ENCODE peak calls at places on chromosomes 6 and 20, in nine cellular contexts. J is astrocyte of the spinal cord, P is transverse colon, Y is endodermal cell, M is upper lobe of right lung, D is PC-9, F is prostate gland, S is A673, E is H7. G is an unnamed sample.

GRCh38 chr6:299050-299980 is 7.0 kb downstream of the DUSP22 start:
- DNase-seq in J (no peak), P (no peak), D (no peak), Y (no peak), F (no peak), E (no peak), M (no peak), S (no peak), G (no peak)

GRCh38 chr6:99013145-99013544 is 65.4 kb upstream of the FBXL4 start:
- DNase-seq in M (no peak), F (no peak), E (no peak), J (peak), P (no peak), D (peak), Y (no peak), S (peak), G (no peak)

GRCh38 chr6:112026933-112027332 is 27.0 kb upstream of the CCN6 start:
- DNase-seq in Y (no peak), P (no peak), F (no peak), J (no peak), D (no peak), S (no peak), M (no peak), E (no peak), G (no peak)

GRCh38 chr6:143811492-143812157 is 31.5 kb upstream of the LTV1 start:
- DNase-seq in P (no peak), E (no peak), D (no peak), S (no peak), Y (no peak), F (no peak), M (no peak), J (no peak), G (no peak)

GRCh38 chr6:8131265-8131897 is 29.0 kb upstream of the EEF1E1 start:
- DNase-seq in Y (peak), P (peak), J (peak), F (peak), S (peak), M (no peak), D (peak), E (peak), G (peak)

GRCh38 chr6:159250633-159251032 is 81.4 kb downstream of the FNDC1 start:
- DNase-seq in M (no peak), D (no peak), Y (no peak), S (no peak), J (no peak), E (no peak), P (no peak), F (no peak), G (no peak)

GRCh38 chr6:161029195-161029809 is 37.7 kb downstream of the MAP3K4 start:
- DNase-seq in Y (no peak), S (no peak), P (no peak), E (no peak), J (peak), M (no peak), F (no peak), D (no peak), G (no peak)

GRCh38 chr6:21596379-21597242 is 3.1 kb downstream of the SOX4 start:
- DNase-seq in E (peak), D (peak), S (peak), P (peak), M (peak), Y (peak), J (peak), F (peak), G (no peak)

GRCh38 chr6:31122803-31123706 is 2.8 kb upstream of the CDSN start:
- DNase-seq in Y (no peak), D (no peak), J (peak), M (peak), P (no peak), E (peak), S (no peak), F (peak), G (peak)

GRCh38 chr20:1185316-1185741 is 548 bp upstream of the TMEM74B start:
- DNase-seq in P (no peak), F (no peak), M (no peak), Y (no peak), D (no peak), J (no peak), E (peak), S (no peak), G (no peak)

GRCh38 chr20:64143018-64143801 is 21.0 kb upstream of the MYT1 start:
- DNase-seq in F (no peak), M (peak), D (no peak), E (peak), J (no peak), P (no peak), Y (no peak), S (no peak), G (no peak)

GRCh38 chr6:10510592-10511367 is 10.4 kb upstream of the GCNT2 start:
- DNase-seq in E (peak), Y (peak), F (peak), S (peak), D (no peak), P (peak), J (peak), M (peak), G (peak)

GRCh38 chr6:85641916-85642773 is 541 bp downstream of the SYNCRIP start:
- DNase-seq in J (peak), F (peak), P (peak), M (peak), E (peak), Y (peak), D (no peak), S (peak), G (no peak)

GRCh38 chr6:107636486-107636885 is 146.6 kb downstream of the SOBP start:
- DNase-seq in D (no peak), J (no peak), E (peak), M (no peak), F (no peak), P (no peak), Y (no peak), S (no peak), G (no peak)

GRCh38 chr6:37365791-37366190 is 12.0 kb downstream of the RNF8 start:
- DNase-seq in Y (no peak), J (peak), E (no peak), M (no peak), P (no peak), F (no peak), S (peak), D (no peak), G (no peak)

GRCh38 chr6:31462964-31463940 is 34.7 kb upstream of the MICB start:
- DNase-seq in E (peak), F (peak), M (peak), S (peak), D (peak), J (peak), P (peak), Y (peak), G (peak)

GRCh38 chr6:118325220-118325860 is 222.8 kb upstream of the PLN start:
- DNase-seq in P (no peak), J (peak), F (no peak), D (no peak), S (no peak), E (no peak), Y (no peak), M (no peak), G (no peak)

GRCh38 chr6:89297695-89298351 is 17.3 kb downstream of the GABRR2 start:
- DNase-seq in F (peak), M (no peak), J (peak), S (peak), Y (no peak), E (peak), P (peak), D (peak), G (no peak)

GRCh38 chr6:155890409-155890808 is 434.8 kb upstream of the NOX3 start:
- DNase-seq in D (no peak), J (no peak), M (no peak), S (no peak), P (no peak), F (no peak), E (no peak), Y (no peak), G (no peak)

GRCh38 chr20:48673485-48673884 is 154.3 kb downstream of the PREX1 start:
- DNase-seq in S (no peak), E (no peak), F (no peak), D (no peak), M (no peak), P (no peak), J (no peak), Y (no peak), G (no peak)

GRCh38 chr20:48669946-48670630 is 157.7 kb downstream of the PREX1 start:
- DNase-seq in Y (no peak), J (no peak), D (no peak), M (no peak), F (no peak), P (no peak), E (no peak), S (no peak), G (no peak)

GRCh38 chr20:48672324-48672723 is 155.5 kb downstream of the PREX1 start:
- DNase-seq in J (no peak), E (no peak), M (no peak), P (no peak), S (no peak), F (no peak), Y (no peak), D (no peak), G (no peak)

GRCh38 chr20:48668451-48668946 is 159.3 kb downstream of the PREX1 start:
- DNase-seq in S (no peak), M (no peak), E (peak), F (no peak), D (no peak), J (peak), P (no peak), Y (no peak), G (no peak)

DNA sequence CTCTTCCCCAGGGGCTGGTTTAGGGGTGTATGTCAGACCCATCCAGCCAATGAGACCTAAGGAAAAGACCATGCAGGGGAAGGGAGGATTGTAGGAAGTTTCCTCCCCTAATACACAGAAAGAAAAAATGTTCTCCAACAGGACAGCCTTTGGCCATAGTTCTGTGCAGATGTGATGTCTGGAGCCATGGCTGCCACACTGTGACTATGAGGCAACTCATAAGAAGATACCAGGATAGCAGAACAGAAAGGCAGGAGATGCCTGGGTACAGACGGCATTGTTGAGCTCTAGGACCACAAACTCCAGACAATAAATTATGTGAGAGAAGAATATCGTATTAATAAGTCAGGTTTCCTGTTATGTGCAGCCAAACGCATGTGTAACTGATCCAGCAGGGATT is 156.7 kb downstream of the PREX1 start:
- DNase-seq in E (no peak), Y (no peak), P (no peak), M (no peak), F (no peak), S (no peak), D (no peak), J (no peak), G (no peak)
- H3K4me3 ChIP-seq in E (no peak), Y (no peak), P (no peak), M (no peak), F (no peak), S (no peak), D (no peak), J (no peak), G (no peak)

GRCh38 chr20:58667975-58668374 is 16.9 kb downstream of the STX16 start:
- DNase-seq in F (no peak), D (no peak), J (no peak), S (no peak), P (no peak), E (no peak), Y (peak), M (no peak), G (no peak)

GRCh38 chr20:58669287-58670006 is 18.4 kb downstream of the STX16 start:
- DNase-seq in E (peak), P (no peak), Y (peak), S (no peak), J (no peak), M (peak), F (no peak), D (no peak), G (no peak)

GRCh38 chr20:58670659-58671058 is 19.6 kb downstream of the STX16 start:
- DNase-seq in M (no peak), E (peak), Y (no peak), P (no peak), J (no peak), F (no peak), S (no peak), D (no peak), G (no peak)

GRCh38 chr20:58670097-58670496 is 19.0 kb downstream of the STX16 start:
- DNase-seq in S (no peak), P (no peak), Y (no peak), M (no peak), F (no peak), J (no peak), D (no peak), E (no peak), G (no peak)

GRCh38 chr20:58668901-58669286 is 17.8 kb downstream of the STX16 start:
- DNase-seq in P (no peak), M (no peak), D (no peak), J (no peak), E (no peak), F (no peak), Y (no peak), S (no peak), G (no peak)
- H3K4me3 ChIP-seq in P (no peak), M (no peak), D (no peak), J (no peak), E (no peak), F (no peak), Y (no peak), S (no peak), G (no peak)

GRCh38 chr6:127341471-127342202 is 1.8 kb downstream of the ECHDC1 start:
- DNase-seq in S (no peak), F (no peak), J (no peak), D (no peak), E (no peak), Y (no peak), M (no peak), P (no peak), G (no peak)
- H3K4me3 ChIP-seq in S (peak), F (peak), J (peak), D (peak), E (peak), Y (peak), M (peak), P (peak), G (no peak)

DNA sequence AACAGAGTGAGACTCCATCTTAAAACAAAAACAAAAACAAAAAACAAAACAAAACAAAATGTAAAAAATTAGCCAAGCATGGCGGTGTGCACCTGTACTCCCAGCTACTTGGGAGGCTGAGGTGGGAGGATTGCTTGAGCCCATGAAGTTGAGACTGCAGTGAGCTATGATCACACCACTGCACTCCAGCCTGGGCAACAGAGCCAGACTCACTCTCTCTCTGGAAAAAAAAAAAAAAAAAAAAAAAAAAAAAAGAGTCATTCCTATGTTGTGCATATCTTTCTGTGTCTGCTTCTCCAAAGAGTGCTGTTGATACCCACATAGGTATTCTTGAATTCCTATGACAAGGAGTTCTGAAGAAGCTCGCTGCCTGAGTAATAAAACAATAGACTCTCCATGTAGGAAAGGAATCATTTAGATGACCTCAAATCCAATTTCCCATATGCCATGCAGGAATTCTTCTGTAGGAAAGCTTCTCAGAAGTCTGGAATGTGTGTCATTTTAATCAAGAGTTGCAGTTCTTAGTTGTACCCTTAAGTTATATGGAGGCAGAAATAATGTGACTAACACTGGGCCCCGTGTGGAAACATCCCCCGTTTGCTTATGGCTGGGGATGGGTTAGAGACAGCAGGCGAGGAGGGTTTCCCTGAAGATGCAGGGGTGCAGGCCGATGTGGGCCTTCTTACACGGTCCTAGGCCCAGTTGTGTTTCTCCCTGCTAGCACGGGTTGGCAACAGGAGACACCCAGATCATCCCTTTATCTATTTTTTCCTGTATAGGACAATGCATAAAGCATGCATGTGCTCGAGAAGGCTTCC is 79.4 kb downstream of the ZDHHC14 start:
- DNase-seq in J (no peak), E (no peak), Y (no peak), P (no peak), F (no peak), S (no peak), D (no peak), M (no peak), G (no peak)
- H3K4me3 ChIP-seq in J (no peak), E (no peak), Y (no peak), P (no peak), F (no peak), S (no peak), D (no peak), M (no peak), G (no peak)

DNA sequence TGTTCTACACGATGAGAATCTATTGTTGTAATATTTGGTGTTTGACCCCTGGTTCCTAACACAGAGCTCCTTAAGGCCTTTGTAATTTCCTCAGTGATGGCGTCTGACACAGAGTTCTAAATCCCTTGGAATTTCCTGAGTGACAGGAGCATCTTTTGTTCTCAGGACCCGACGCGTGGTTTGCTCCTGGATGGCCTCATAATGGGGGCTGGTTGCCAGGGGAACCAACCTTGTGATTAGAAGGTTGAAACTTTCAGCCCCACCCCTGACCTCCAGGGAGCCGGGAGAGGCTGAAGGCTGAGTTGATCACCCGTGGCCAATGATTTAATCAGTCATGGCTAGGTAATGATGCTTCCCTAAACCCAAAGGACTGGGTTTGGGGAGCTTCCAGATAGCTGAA is 20.5 kb upstream of the ZNF133 start:
- DNase-seq in M (no peak), S (peak), Y (peak), F (no peak), P (no peak), D (no peak), E (peak), J (no peak), G (no peak)
- H3K4me3 ChIP-seq in M (no peak), S (no peak), Y (no peak), F (no peak), P (no peak), D (no peak), E (no peak), J (no peak), G (no peak)

GRCh38 chr6:1311400-1312192 is at the start of gene FOXQ1:
- DNase-seq in E (peak), F (peak), P (peak), D (peak), M (peak), S (peak), Y (peak), J (peak), G (no peak)

GRCh38 chr6:1312444-1313363 is 806 bp downstream of the FOXQ1 start:
- DNase-seq in D (peak), E (peak), Y (peak), S (peak), J (peak), M (peak), P (no peak), F (peak), G (no peak)

GRCh38 chr6:1313364-1313754 is 1.5 kb downstream of the FOXQ1 start:
- DNase-seq in D (peak), Y (no peak), M (peak), E (no peak), F (no peak), J (no peak), S (no peak), P (no peak), G (no peak)

GRCh38 chr6:1312193-1312443 is 220 bp downstream of the FOXQ1 start:
- DNase-seq in Y (no peak), J (no peak), P (no peak), M (no peak), E (no peak), S (no peak), F (no peak), D (no peak), G (no peak)

DNA sequence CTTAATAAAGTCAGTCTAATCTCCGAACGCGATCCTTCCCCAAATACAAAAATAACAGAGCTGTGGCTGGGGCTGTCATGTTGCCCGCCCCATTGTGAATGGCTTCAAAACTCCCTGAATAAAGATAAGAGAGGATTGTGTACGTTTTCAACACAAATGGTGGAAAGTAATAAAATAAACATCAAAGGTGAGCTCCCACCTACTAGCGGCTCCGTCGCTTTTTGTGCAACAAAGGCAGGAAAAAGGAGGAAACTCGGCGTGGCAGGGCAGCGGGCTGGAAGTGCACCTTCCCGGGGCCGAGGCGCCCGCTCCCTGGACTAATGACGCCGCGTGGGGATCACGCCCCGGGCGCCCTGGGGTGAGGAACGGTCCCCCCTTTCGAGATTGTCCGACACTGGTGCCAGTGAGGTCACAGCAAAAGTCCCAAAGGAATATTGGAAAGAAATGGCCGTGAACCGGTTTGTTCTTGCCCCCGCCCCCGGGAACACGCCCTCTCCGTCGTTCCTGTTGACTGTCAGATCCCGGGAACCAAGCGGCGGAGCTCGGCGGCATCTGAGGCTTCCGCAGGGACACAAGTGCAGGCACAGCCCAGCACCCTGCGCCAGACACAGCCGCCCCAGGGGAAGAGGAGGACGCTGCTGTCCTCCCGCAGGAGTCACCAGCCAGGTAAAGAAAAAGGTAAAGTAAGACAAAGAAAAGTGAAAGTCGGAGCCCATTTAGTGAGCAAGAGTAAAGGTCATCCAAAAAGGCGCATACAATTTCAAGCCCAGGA is 1.1 kb upstream of the FOXQ1 start:
- DNase-seq in D (peak), S (no peak), P (peak), E (peak), F (peak), Y (peak), M (peak), J (no peak), G (no peak)
- H3K4me3 ChIP-seq in D (peak), S (peak), P (peak), E (peak), F (peak), Y (peak), M (peak), J (peak), G (peak)